ENCODE peak calls at places on chromosomes 6 and 20, in nine cellular contexts. X, M, I, W, T, U, Y, V and F are unnamed samples.

GRCh38 chr6:163860194-163861081 is 445.9 kb downstream of the QKI start:
- DNase-seq in I (no peak), Y (peak), V (peak), U (no peak), W (no peak), X (no peak), M (no peak), T (no peak), F (no peak)

GRCh38 chr6:141562181-141562800 is 570.4 kb upstream of the GJE1 start:
- DNase-seq in T (no peak), X (no peak), W (peak), M (peak), Y (peak), U (peak), V (peak), I (no peak), F (no peak)

GRCh38 chr6:33914519-33915120 is 110.8 kb upstream of the MLN start:
- DNase-seq in I (no peak), X (no peak), W (peak), U (no peak), V (no peak), Y (no peak), T (no peak), M (no peak), F (no peak)

GRCh38 chr20:12306107-12306506 is 388.4 kb downstream of the BTBD3 start:
- DNase-seq in X (no peak), U (no peak), I (no peak), Y (no peak), W (no peak), V (no peak), M (no peak), T (no peak), F (no peak)

GRCh38 chr6:20352346-20352745 is 49.3 kb upstream of the E2F3 start:
- DNase-seq in X (no peak), I (no peak), V (no peak), W (no peak), M (no peak), Y (no peak), U (no peak), T (no peak), F (no peak)

GRCh38 chr6:111468329-111469012 is 14.5 kb downstream of the REV3L start:
- DNase-seq in X (no peak), T (no peak), U (no peak), W (no peak), V (peak), M (no peak), I (no peak), Y (no peak), F (no peak)

GRCh38 chr6:28081486-28081751 is 1.1 kb downstream of the ZNF165 start:
- DNase-seq in X (no peak), U (no peak), V (no peak), W (peak), M (no peak), I (no peak), T (no peak), Y (no peak), F (no peak)

GRCh38 chr6:85185977-85186376 is 263.9 kb upstream of the NT5E start:
- DNase-seq in T (no peak), V (no peak), U (no peak), I (no peak), W (no peak), M (no peak), X (no peak), Y (no peak), F (no peak)

GRCh38 chr6:22445946-22446345 is 123.4 kb upstream of the HDGFL1 start:
- DNase-seq in X (no peak), M (no peak), I (no peak), T (no peak), W (no peak), V (no peak), U (no peak), Y (no peak), F (no peak)

GRCh38 chr6:113620372-113620771 is 236.8 kb upstream of the MARCKS start:
- DNase-seq in U (no peak), Y (no peak), M (no peak), T (no peak), X (no peak), I (no peak), W (no peak), V (no peak), F (no peak)

GRCh38 chr6:142548571-142548970 is 246.8 kb downstream of the ADGRG6 start:
- DNase-seq in Y (no peak), T (no peak), I (no peak), M (no peak), U (no peak), W (no peak), X (no peak), V (no peak), F (no peak)

GRCh38 chr20:31760457-31761240 is 21.6 kb downstream of the TPX2 start:
- DNase-seq in T (no peak), V (no peak), Y (no peak), U (no peak), M (no peak), I (no peak), X (no peak), W (no peak), F (no peak)

GRCh38 chr6:101840100-101840499 is 446.6 kb downstream of the GRIK2 start:
- DNase-seq in W (no peak), T (no peak), U (no peak), Y (no peak), M (no peak), V (no peak), X (no peak), I (no peak), F (no peak)

GRCh38 chr6:118895241-118895561 is 1.2 kb downstream of the ASF1A start:
- DNase-seq in X (no peak), Y (no peak), V (no peak), M (no peak), U (no peak), T (no peak), W (no peak), I (no peak), F (no peak)

GRCh38 chr6:97081010-97081573 is 156.6 kb downstream of the KLHL32 start:
- DNase-seq in W (no peak), M (no peak), T (no peak), U (no peak), V (no peak), Y (no peak), X (no peak), I (no peak), F (no peak)

GRCh38 chr6:100420711-100421110 is 44.0 kb downstream of the SIM1 start:
- DNase-seq in X (no peak), T (no peak), U (peak), Y (no peak), V (no peak), M (no peak), I (no peak), W (no peak), F (no peak)

GRCh38 chr6:73521351-73522254 is 771 bp upstream of the EEF1A1 start:
- DNase-seq in Y (peak), I (peak), W (no peak), T (peak), M (peak), X (peak), V (peak), U (peak), F (peak)

GRCh38 chr20:2890743-2891142 is 17.5 kb downstream of the PTPRA start:
- DNase-seq in V (peak), T (no peak), I (no peak), X (no peak), Y (no peak), M (no peak), W (no peak), U (no peak), F (no peak)

GRCh38 chr6:1130692-1131091 is 181.2 kb upstream of the FOXQ1 start:
- DNase-seq in Y (peak), I (no peak), U (no peak), M (no peak), V (no peak), T (no peak), W (no peak), X (no peak), F (no peak)